ENCODE peak calls at places on chromosomes 12 and 14, in nine cellular contexts. B is GM23248, V is mammary epithelial cell, W is cardiac muscle cell, K is tibial artery, G is ascending aorta, N is heart right ventricle, H is breast epithelium, S is mesendoderm. A is an unnamed sample. For H3K36me3 and H3K4me1, the result is how much of the 10 kb centered on the place peaks cover.

GRCh38 chr14:73441286-73441685 is 17.1 kb downstream of the NUMB start:
- DNase-seq in B (no peak), V (no peak), W (no peak), K (no peak), G (no peak), N (no peak), H (no peak), S (no peak), A (no peak)

GRCh38 chr12:109581856-109582255 is 8.3 kb downstream of the MVK start:
- DNase-seq in B (peak), V (peak), W (no peak), K (no peak), G (no peak), N (no peak), H (no peak), S (no peak), A (no peak)

GRCh38 chr14:90971687-90972086 is 88.8 kb downstream of the RPS6KA5 start:
- DNase-seq in B (no peak), V (no peak), W (no peak), K (no peak), G (no peak), N (no peak), H (no peak), S (no peak), A (no peak)

GRCh38 chr12:92866418-92866817 is 62.7 kb downstream of the EEA1 start:
- DNase-seq in B (no peak), V (peak), W (no peak), K (no peak), G (no peak), N (no peak), H (no peak), S (peak), A (no peak)

GRCh38 chr14:91753501-91754128 is 21.7 kb upstream of the CATSPERB start:
- DNase-seq in B (peak), V (peak), W (no peak), K (no peak), G (no peak), N (no peak), H (no peak), S (peak), A (no peak)

GRCh38 chr14:51996148-51996746 is 6.9 kb downstream of the RTRAF start:
- DNase-seq in B (peak), V (no peak), W (peak), K (no peak), G (no peak), N (peak), H (no peak), S (peak), A (no peak)

GRCh38 chr14:49882826-49883694 is 9.8 kb upstream of the ARF6 start:
- DNase-seq in B (no peak), V (peak), W (no peak), K (no peak), G (no peak), N (no peak), H (no peak), S (no peak), A (no peak)

GRCh38 chr12:104790296-104791125 is 167.6 kb downstream of the SLC41A2 start:
- DNase-seq in B (peak), V (no peak), W (peak), K (no peak), G (peak), N (peak), H (no peak), S (peak), A (no peak)

GRCh38 chr14:104869669-104870367 is 4.8 kb downstream of the CEP170B start:
- DNase-seq in B (no peak), V (no peak), W (no peak), K (no peak), G (no peak), N (no peak), H (no peak), S (no peak), A (no peak)

GRCh38 chr12:108134744-108135143 is 5.7 kb downstream of the WSCD2 start:
- DNase-seq in B (no peak), V (no peak), W (no peak), K (no peak), G (no peak), N (no peak), H (no peak), S (no peak), A (no peak)

GRCh38 chr12:22626429-22626828 is 1.5 kb downstream of the ETNK1 start:
- DNase-seq in B (peak), V (peak), W (no peak), K (no peak), G (no peak), N (no peak), H (no peak), S (peak), A (no peak)

GRCh38 chr12:101009274-101009673 is 200.8 kb downstream of the SLC5A8 start:
- DNase-seq in B (no peak), V (no peak), W (no peak), K (no peak), G (no peak), N (no peak), H (no peak), S (no peak), A (no peak)

GRCh38 chr12:93290391-93290790 is 87.3 kb upstream of the NUDT4 start:
- DNase-seq in B (no peak), V (no peak), W (no peak), K (no peak), G (no peak), N (no peak), H (no peak), S (no peak), A (no peak)

GRCh38 chr12:121003650-121004049 is 12.6 kb downstream of the C12orf43 start:
- DNase-seq in B (no peak), V (no peak), W (no peak), K (no peak), G (no peak), N (no peak), H (no peak), S (peak), A (no peak)

GRCh38 chr14:32702571-32702970 is 236.1 kb upstream of the NPAS3 start:
- DNase-seq in B (peak), V (peak), W (peak), K (peak), G (peak), N (peak), H (no peak), S (peak), A (peak)

GRCh38 chr12:53060721-53061276 is 10.9 kb downstream of the TNS2 start:
- DNase-seq in B (no peak), V (no peak), W (no peak), K (peak), G (peak), N (no peak), H (no peak), S (no peak), A (no peak)

GRCh38 chr12:53062977-53063707 is 13.3 kb downstream of the TNS2 start:
- DNase-seq in B (no peak), V (no peak), W (no peak), K (no peak), G (no peak), N (no peak), H (no peak), S (no peak), A (no peak)

GRCh38 chr12:53060064-53060720 is 10.3 kb downstream of the TNS2 start:
- DNase-seq in B (no peak), V (no peak), W (no peak), K (no peak), G (peak), N (no peak), H (no peak), S (no peak), A (no peak)

GRCh38 chr12:53062011-53062961 is 12.4 kb downstream of the TNS2 start:
- DNase-seq in B (no peak), V (no peak), W (no peak), K (peak), G (peak), N (no peak), H (no peak), S (no peak), A (no peak)

DNA sequence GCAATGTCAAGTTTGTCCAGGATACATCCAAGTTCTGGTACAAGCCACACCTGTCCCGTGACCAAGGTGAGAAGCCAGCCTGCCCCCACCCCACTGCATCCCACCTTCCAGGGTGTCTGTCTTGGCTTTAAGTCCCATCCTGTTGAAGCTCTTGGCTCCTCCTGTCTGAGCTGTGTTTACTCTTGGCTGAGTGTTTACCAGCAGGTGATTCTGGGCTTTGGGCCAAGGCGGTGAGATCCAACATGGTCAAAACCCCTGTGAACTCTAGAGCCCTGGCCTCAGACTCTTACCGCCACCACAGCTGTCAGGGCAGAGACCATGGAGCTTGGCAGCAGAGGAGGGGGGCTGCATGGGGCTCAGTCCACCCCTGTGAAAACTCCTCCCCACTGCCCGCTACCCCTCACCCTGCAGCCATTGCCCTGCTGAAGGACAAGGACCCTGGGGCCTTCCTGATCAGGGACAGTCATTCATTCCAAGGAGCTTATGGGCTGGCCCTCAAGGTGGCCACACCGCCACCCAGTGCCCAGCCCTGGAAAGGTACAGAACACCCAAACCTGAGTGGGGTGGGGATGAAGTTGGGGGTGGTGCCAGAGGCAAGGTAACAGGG is 11.6 kb downstream of the TNS2 start:
- DNase-seq in B (no peak), V (no peak), W (no peak), K (peak), G (peak), N (no peak), H (peak), S (peak), A (no peak)
- H3K36me3 ChIP-seq in B (under half), V (under half), W (under half), K (half or more), G (half or more), N (half or more), H (under half), S (under half), A (half or more)

GRCh38 chr12:113463746-113464743 is 7.6 kb downstream of the LHX5 start:
- DNase-seq in B (peak), V (no peak), W (peak), K (no peak), G (no peak), N (no peak), H (no peak), S (no peak), A (no peak)
- H3K4me1 ChIP-seq in B (under half), V (under half), W (under half), K (under half), G (under half), N (under half), H (under half), S (under half), A (under half)

GRCh38 chr14:36517242-36518030 is 2.6 kb downstream of the NKX2-1 start:
- DNase-seq in B (no peak), V (no peak), W (no peak), K (no peak), G (no peak), N (no peak), H (no peak), S (peak), A (no peak)

GRCh38 chr14:36516719-36517241 is 3.3 kb downstream of the NKX2-1 start:
- DNase-seq in B (no peak), V (no peak), W (no peak), K (no peak), G (no peak), N (no peak), H (no peak), S (peak), A (no peak)

GRCh38 chr14:36514278-36515104 is 5.5 kb downstream of the NKX2-1 start:
- DNase-seq in B (no peak), V (no peak), W (no peak), K (no peak), G (no peak), N (no peak), H (no peak), S (peak), A (no peak)

GRCh38 chr14:36515105-36515593 is 4.9 kb downstream of the NKX2-1 start:
- DNase-seq in B (no peak), V (no peak), W (no peak), K (no peak), G (no peak), N (no peak), H (no peak), S (no peak), A (no peak)

DNA sequence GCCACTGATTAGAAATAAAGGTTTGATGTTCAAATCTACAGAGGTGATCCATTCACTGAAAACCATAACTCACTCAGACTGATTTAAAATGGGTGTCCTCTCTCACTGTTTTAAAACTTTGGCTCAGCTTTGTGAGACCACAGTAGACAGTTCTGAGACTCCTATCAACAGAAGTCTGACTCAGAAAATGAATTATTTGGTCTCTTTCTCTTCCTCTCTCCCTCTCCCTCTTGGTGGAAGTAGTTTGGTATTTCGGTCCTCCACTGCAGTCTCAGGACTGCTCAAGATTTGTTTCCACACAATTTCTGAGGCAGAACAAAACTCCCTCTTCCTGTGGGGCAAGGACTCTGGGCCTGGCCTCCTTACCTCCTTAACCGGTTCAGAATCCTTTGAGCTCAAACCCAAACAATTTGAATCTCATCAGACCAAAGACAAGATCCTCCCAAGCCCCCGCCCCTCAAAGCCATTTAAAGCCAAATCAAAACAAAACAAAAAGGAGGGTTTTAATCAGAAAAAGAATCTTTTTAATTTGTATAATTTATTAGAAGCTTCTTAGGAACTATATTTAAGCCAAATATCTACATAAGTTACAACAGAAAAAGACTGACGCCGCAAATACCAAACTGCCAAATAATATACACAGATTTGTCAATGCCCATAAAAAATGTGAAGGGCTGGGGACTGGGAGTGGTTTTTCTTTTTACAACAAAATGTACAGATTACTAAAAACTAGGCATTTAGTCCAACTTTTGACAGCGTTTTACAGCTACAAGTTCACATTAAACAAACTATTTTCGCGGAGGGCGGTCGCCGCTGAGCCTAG is 3.9 kb downstream of the NKX2-1 start:
- DNase-seq in B (no peak), V (no peak), W (no peak), K (no peak), G (no peak), N (no peak), H (no peak), S (peak), A (no peak)
- H3K4me3 ChIP-seq in B (no peak), V (no peak), W (no peak), K (no peak), G (no peak), N (no peak), H (no peak), S (no peak), A (no peak)

DNA sequence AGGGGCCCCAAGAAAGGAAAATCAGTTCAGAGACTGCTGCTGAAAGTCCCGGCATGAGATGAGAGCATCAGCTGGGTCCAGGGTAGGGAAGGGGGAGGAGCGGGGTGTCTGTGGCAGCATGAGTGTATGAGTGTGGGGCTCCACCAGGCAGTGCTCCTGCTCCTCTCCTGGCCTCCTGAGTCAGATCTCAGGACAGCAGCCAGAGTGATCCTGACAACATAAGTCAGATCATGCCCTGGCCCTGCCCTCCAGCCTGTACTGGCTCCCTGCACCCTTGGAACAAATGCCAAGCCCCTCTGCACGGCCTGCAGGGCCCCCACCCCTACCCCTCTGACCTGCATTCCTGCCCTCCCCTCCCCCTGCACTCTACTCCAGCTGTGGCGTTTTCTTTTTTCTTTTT is 24.2 kb upstream of the LRP1-AS start:
- DNase-seq in B (peak), V (no peak), W (no peak), K (peak), G (no peak), N (no peak), H (no peak), S (no peak), A (no peak)
- H3K36me3 ChIP-seq in B (half or more), V (under half), W (under half), K (half or more), G (half or more), N (half or more), H (under half), S (under half), A (half or more)

GRCh38 chr14:59246566-59246965 is 58.1 kb downstream of the DAAM1 start:
- DNase-seq in B (peak), V (peak), W (no peak), K (no peak), G (no peak), N (no peak), H (no peak), S (no peak), A (no peak)
- H3K4me1 ChIP-seq in B (under half), V (under half), W (under half), K (under half), G (under half), N (under half), H (under half), S (under half), A (under half)

GRCh38 chr12:23949212-23950010 is at the start of gene SOX5:
- DNase-seq in B (peak), V (no peak), W (peak), K (peak), G (peak), N (peak), H (no peak), S (peak), A (no peak)
- H3K4me3 ChIP-seq in B (no peak), V (no peak), W (peak), K (peak), G (peak), N (peak), H (peak), S (peak), A (peak)

A was measured in thoracic aorta.